ENCODE peak calls at places on chromosome 15, in five cellular contexts. L is naive thymus-derived CD8-positive, alpha-beta T cell; C is foreskin melanocyte; K is NCI-H1930; E is MM.1S. R is an unnamed sample.

GRCh38 chr15:89002281-89002761 is 85.9 kb upstream of the ABHD2 start:
- DNase-seq in L (no peak), C (peak), K (no peak), E (peak), R (peak)

GRCh38 chr15:29859981-29860745 is 37.9 kb upstream of the TJP1 start:
- DNase-seq in L (no peak), C (no peak), K (no peak), E (no peak), R (no peak)

GRCh38 chr15:67023517-67024321 is 41.7 kb upstream of the SMAD3 start:
- DNase-seq in L (no peak), C (no peak), K (no peak), E (no peak), R (no peak)

GRCh38 chr15:33737687-33738606 is 230.3 kb upstream of the CHRM5 start:
- DNase-seq in L (peak), C (peak), K (peak), E (peak), R (peak)

GRCh38 chr15:29470311-29470710 is 200.7 kb upstream of the NSMCE3 start:
- DNase-seq in L (no peak), C (no peak), K (no peak), E (no peak), R (no peak)

GRCh38 chr15:59741274-59741906 is 52.3 kb upstream of the BNIP2 start:
- DNase-seq in L (no peak), C (peak), K (no peak), E (peak), R (peak)

GRCh38 chr15:44261007-44261706 is 27.4 kb upstream of the GOLM2 start:
- DNase-seq in L (no peak), C (no peak), K (no peak), E (no peak), R (no peak)

GRCh38 chr15:99135194-99135593 is 30.3 kb downstream of the SYNM start:
- DNase-seq in L (no peak), C (no peak), K (no peak), E (peak), R (no peak)

GRCh38 chr15:69573815-69574472 is 121.3 kb downstream of the RPLP1 start:
- DNase-seq in L (no peak), C (no peak), K (no peak), E (no peak), R (no peak)

GRCh38 chr15:78087944-78088772 is 4.2 kb upstream of the SH2D7 start:
- DNase-seq in L (no peak), C (no peak), K (no peak), E (peak), R (no peak)

GRCh38 chr15:40330368-40330836 is 6.9 kb downstream of the INAFM2 start:
- DNase-seq in L (no peak), C (no peak), K (no peak), E (no peak), R (no peak)

GRCh38 chr15:40108061-40108854 is 421 bp downstream of the BMF start:
- DNase-seq in L (no peak), C (no peak), K (no peak), E (peak), R (no peak)

GRCh38 chr15:58179741-58180381 is 41.7 kb downstream of the AQP9 start:
- DNase-seq in L (no peak), C (peak), K (no peak), E (no peak), R (no peak)

GRCh38 chr15:92848852-92849598 is 51.1 kb upstream of the CHD2 start:
- DNase-seq in L (peak), C (no peak), K (no peak), E (no peak), R (no peak)

GRCh38 chr15:66679657-66680108 is 22.4 kb upstream of the SMAD6 start:
- DNase-seq in L (no peak), C (no peak), K (no peak), E (no peak), R (no peak)

GRCh38 chr15:30990036-30990435 is 1.4 kb downstream of the MTMR10 start:
- DNase-seq in L (no peak), C (no peak), K (no peak), E (peak), R (peak)

GRCh38 chr15:70178335-70179084 is 80.8 kb upstream of the TLE3 start:
- DNase-seq in L (no peak), C (no peak), K (no peak), E (no peak), R (no peak)

GRCh38 chr15:78220713-78221112 is 13.7 kb downstream of the ACSBG1 start:
- DNase-seq in L (no peak), C (no peak), K (no peak), E (no peak), R (no peak)

GRCh38 chr15:63238796-63239195 is 38.6 kb upstream of the APH1B start:
- DNase-seq in L (no peak), C (peak), K (no peak), E (peak), R (no peak)

GRCh38 chr15:60374628-60375081 is 23.1 kb downstream of the ANXA2 start:
- DNase-seq in L (no peak), C (peak), K (peak), E (no peak), R (peak)

GRCh38 chr15:46607103-46607502 is 972.3 kb downstream of the SQOR start:
- DNase-seq in L (no peak), C (no peak), K (no peak), E (no peak), R (no peak)

GRCh38 chr15:49255966-49256759 is 86.1 kb downstream of the GALK2 start:
- DNase-seq in L (no peak), C (no peak), K (peak), E (no peak), R (no peak)

GRCh38 chr15:62163847-62164499 is 1.1 kb downstream of the C2CD4B start:
- DNase-seq in L (no peak), C (no peak), K (no peak), E (no peak), R (no peak)

GRCh38 chr15:48358229-48358641 is 27.0 kb downstream of the DUT start:
- DNase-seq in L (no peak), C (peak), K (no peak), E (peak), R (peak)

GRCh38 chr15:34853001-34853758 is 57.8 kb upstream of the ACTC1 start:
- DNase-seq in L (no peak), C (no peak), K (no peak), E (no peak), R (no peak)

GRCh38 chr15:70859322-70859908 is 5.5 kb upstream of the LARP6 start:
- DNase-seq in L (no peak), C (no peak), K (no peak), E (no peak), R (no peak)

GRCh38 chr15:67149859-67150824 is 84.7 kb downstream of the SMAD3 start:
- DNase-seq in L (no peak), C (peak), K (no peak), E (no peak), R (peak)

R was measured in SW480.